ENCODE peak calls at places on chromosomes 3 and 15, in six cellular contexts. W, R, F, S, H and E are unnamed samples.

GRCh38 chr3:174398761-174399160 is 460.4 kb upstream of the NAALADL2 start:
- DNase-seq in F (no peak), W (no peak), H (no peak), R (no peak), S (no peak), E (no peak)

GRCh38 chr3:136914739-136915138 is 43.0 kb upstream of the IL20RB start:
- DNase-seq in W (no peak), S (peak), H (no peak), F (no peak), R (no peak), E (peak)

GRCh38 chr15:100761253-100761935 is 118.2 kb upstream of the ALDH1A3 start:
- DNase-seq in F (no peak), S (no peak), H (no peak), W (no peak), R (no peak), E (no peak)

GRCh38 chr3:125163739-125164601 is 48.6 kb downstream of the SLC12A8 start:
- DNase-seq in F (peak), R (no peak), H (peak), S (peak), W (peak), E (peak)

GRCh38 chr15:91849749-91850161 is 3.8 kb upstream of the SLCO3A1 start:
- DNase-seq in R (no peak), F (peak), W (peak), H (peak), S (peak), E (peak)

GRCh38 chr3:40582401-40583027 is 57.8 kb downstream of the ZNF621 start:
- DNase-seq in F (no peak), H (no peak), W (no peak), S (no peak), R (no peak), E (no peak)

GRCh38 chr3:115272036-115272824 is 125.1 kb upstream of the ZBTB20 start:
- DNase-seq in H (no peak), S (no peak), F (peak), W (peak), R (no peak), E (no peak)

GRCh38 chr15:60004019-60004845 is at the start of gene FOXB1:
- DNase-seq in H (no peak), S (no peak), R (no peak), W (no peak), F (no peak), E (no peak)

GRCh38 chr3:182702216-182702615 is 91.1 kb upstream of the ATP11B start:
- DNase-seq in R (no peak), W (no peak), H (no peak), S (no peak), F (no peak), E (no peak)

GRCh38 chr3:72942427-72942826 is 54.2 kb upstream of the PPP4R2 start:
- DNase-seq in H (no peak), W (no peak), F (no peak), R (no peak), S (no peak), E (no peak)

GRCh38 chr3:14143271-14143605 is 18.4 kb downstream of the TMEM43 start:
- DNase-seq in R (no peak), H (no peak), S (no peak), F (no peak), W (no peak), E (no peak)

GRCh38 chr15:96334705-96335428 is 4.4 kb downstream of the NR2F2 start:
- DNase-seq in S (no peak), R (no peak), F (peak), H (no peak), W (no peak), E (no peak)

GRCh38 chr15:91632176-91632575 is 221.3 kb upstream of the SLCO3A1 start:
- DNase-seq in R (no peak), H (no peak), W (no peak), S (no peak), F (no peak), E (no peak)

GRCh38 chr3:123622766-123623165 is 37.9 kb upstream of the HACD2 start:
- DNase-seq in S (no peak), F (no peak), H (no peak), R (no peak), W (no peak), E (no peak)

GRCh38 chr3:123618768-123619484 is 34.1 kb upstream of the HACD2 start:
- DNase-seq in F (peak), H (no peak), R (no peak), S (peak), W (no peak), E (peak)

GRCh38 chr3:123621510-123622189 is 36.8 kb upstream of the HACD2 start:
- DNase-seq in W (no peak), F (no peak), H (no peak), S (no peak), R (no peak), E (no peak)

GRCh38 chr3:123618076-123618703 is 33.3 kb upstream of the HACD2 start:
- DNase-seq in F (no peak), W (no peak), S (no peak), R (no peak), H (no peak), E (peak)

DNA sequence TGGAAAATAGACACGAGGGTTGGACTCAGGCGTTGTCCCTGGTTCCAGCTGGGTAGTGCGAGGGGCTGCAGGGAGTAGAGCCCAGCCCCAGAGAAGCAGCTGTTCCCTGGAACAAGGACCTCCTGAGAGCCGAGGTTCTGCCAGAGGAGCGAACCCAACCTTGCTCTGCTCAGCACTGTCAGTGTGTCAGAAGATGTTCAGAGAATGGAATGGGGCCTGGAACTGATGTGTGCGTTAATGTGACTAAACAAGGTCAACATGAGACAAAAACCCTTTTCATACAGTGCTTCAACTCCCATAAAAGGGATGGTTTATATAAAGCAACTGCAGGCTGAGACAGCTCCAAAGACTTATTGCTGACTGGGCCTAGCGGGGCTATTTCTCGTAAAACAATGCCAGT is 35.5 kb upstream of the HACD2 start:
- DNase-seq in W (no peak), H (peak), S (no peak), R (no peak), F (no peak), E (no peak)
- H3K4me3 ChIP-seq in W (no peak), H (no peak), S (no peak), R (no peak), F (no peak), E (no peak)

DNA sequence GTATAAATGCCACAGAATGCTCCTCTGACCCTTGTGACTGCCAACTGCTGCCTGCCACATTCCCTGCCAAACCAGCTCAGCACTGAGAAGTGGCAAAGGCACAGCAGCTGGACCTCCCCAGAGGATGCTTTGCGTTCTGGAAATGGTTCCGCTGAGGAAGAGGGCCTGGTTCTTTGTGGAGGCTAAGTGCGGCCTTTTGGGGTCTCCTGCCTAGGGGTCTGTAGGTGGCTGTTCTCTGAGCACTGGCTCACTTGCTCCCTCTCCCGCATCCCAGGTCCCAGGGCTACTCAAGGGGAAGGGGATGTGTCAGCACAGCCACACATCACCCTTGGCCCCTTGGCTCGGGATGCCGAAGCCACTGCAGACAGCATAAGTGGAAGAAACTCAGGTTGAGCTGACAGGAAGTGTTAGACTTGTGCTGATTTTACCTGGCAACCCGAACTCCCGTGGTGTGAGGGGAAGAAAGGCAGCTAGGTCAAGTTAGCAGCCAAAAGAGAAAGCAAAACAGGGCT is 56.8 kb upstream of the POMGNT2 start:
- DNase-seq in F (peak), S (no peak), W (no peak), H (no peak), R (no peak), E (no peak)
- TF ChIP-seq MAX in F (no peak), S (no peak), W (no peak), H (no peak), R (no peak), E (no peak)

GRCh38 chr15:52529289-52529929 is 729 bp upstream of the MYO5A start:
- DNase-seq in S (no peak), R (no peak), F (no peak), H (no peak), W (peak), E (no peak)
- TF ChIP-seq MYC in S (no peak), R (no peak), F (no peak), H (no peak), W (no peak), E (no peak)

GRCh38 chr3:59049671-59050331 is at the start of gene CFAP20DC:
- DNase-seq in S (peak), R (peak), W (peak), H (peak), F (peak), E (no peak)
- H3K4me3 ChIP-seq in S (peak), R (peak), W (peak), H (no peak), F (peak), E (no peak)

DNA sequence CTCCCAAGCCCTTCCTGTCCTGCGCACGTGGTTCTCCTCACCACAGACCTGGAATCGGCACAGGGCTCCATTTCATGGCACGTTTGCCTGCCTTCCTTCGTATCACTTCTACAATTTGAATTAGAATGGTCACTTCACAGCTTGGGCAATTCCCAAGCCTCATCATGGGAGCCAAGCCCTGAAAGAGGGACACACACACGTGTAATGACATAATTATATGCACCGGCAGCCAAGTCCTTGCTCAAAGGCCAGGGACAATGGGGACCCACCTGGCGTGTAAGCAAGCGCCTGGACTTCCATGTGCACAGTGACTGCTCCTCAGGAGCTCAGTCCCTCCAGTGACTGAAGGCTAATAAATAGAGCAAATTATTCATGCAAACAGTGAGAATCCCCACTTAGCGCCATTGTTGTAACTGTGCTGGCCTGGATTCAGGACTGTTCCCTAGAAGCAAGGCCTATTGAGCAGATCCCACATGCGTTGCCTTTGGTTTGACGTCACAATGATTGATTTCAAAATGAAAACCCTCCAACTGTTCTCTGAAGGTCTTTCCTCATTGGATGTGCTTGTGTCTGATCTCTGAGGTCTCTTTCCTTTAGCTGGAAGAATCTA is 115.1 kb downstream of the DNAJB8 start:
- DNase-seq in F (no peak), R (no peak), W (no peak), S (no peak), H (no peak), E (no peak)
- TF ChIP-seq MAX in F (no peak), R (no peak), W (no peak), S (no peak), H (no peak), E (no peak)

DNA sequence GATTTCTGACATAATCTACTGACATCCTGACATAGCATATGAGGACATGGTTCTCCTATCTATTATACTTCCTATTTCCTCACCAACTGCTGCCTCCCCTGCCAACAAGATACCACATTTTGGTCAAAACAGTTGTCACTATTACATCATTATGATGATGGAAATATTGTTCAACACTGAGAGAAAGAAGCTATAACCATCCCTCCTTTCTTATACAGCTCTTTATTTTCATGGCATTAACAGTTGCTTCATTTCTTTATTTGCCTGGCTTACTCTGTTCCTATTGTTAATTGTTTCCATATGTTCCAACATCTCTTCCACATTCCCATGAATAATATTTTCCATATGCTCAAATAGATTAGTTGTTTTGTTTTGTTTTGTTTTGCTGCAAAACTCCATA is 40.8 kb upstream of the FILIP1L start:
- DNase-seq in R (no peak), S (no peak), W (no peak), F (no peak), H (no peak), E (peak)
- TF ChIP-seq MYC in R (no peak), S (no peak), W (no peak), F (no peak), H (no peak), E (no peak)

GRCh38 chr3:79767953-79768282 is at the start of gene ROBO1:
- DNase-seq in W (peak), S (no peak), R (no peak), H (no peak), F (no peak), E (no peak)

GRCh38 chr3:79766474-79767193 is 1.2 kb downstream of the ROBO1 start:
- DNase-seq in S (no peak), H (no peak), R (no peak), W (no peak), F (peak), E (no peak)

GRCh38 chr3:79769234-79769633 is 1.4 kb upstream of the ROBO1 start:
- DNase-seq in F (no peak), S (no peak), R (no peak), W (no peak), H (no peak), E (no peak)

GRCh38 chr3:79767194-79767952 is 425 bp downstream of the ROBO1 start:
- DNase-seq in H (no peak), S (no peak), W (no peak), F (peak), R (no peak), E (no peak)

DNA sequence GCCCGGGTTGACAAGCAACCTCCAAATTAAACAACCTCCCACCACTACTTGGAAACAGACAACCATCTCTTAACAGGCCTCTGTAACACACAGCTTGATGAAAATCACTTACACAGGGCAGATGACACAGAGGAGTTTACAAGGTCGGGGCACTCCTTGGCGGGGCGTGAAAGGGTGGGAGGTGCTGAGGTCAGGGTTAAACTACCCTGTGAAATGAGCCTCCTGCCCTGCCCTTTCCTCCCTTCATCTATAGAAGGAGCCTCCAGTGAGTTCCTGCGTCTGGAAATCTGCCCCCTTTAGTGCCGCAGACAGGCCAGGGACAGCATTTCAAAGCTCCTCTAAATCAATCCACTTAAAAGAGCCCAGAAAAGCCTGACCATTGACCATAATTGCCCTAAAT is 1.9 kb downstream of the ROBO1 start:
- DNase-seq in R (no peak), S (no peak), H (no peak), W (no peak), F (no peak), E (no peak)
- H3K4me3 ChIP-seq in R (no peak), S (no peak), H (no peak), W (no peak), F (no peak), E (no peak)

GRCh38 chr15:67184208-67184925 is 70.1 kb downstream of the AAGAB start:
- DNase-seq in F (no peak), H (no peak), S (no peak), W (peak), R (no peak), E (no peak)
- TF ChIP-seq MAX in F (no peak), H (no peak), S (no peak), W (no peak), R (no peak), E (no peak)